ENCODE peak calls at places on chromosomes 7 and 10, in six cellular contexts. Z, A, X, Y, J and N are unnamed samples.

GRCh38 chr10:45386657-45387056 is 12.6 kb downstream of the ALOX5 start:
- DNase-seq in A (no peak), X (no peak), Y (no peak), J (no peak), Z (no peak), N (no peak)

GRCh38 chr7:91566333-91566732 is 302.1 kb downstream of the FZD1 start:
- DNase-seq in Y (no peak), Z (no peak), X (no peak), J (no peak), A (no peak), N (no peak)

GRCh38 chr7:118352854-118353453 is 128.4 kb downstream of the ANKRD7 start:
- DNase-seq in X (no peak), J (no peak), Z (no peak), Y (no peak), A (no peak), N (no peak)

GRCh38 chr10:1657500-1657899 is 79.8 kb downstream of the ADARB2 start:
- DNase-seq in Z (no peak), X (no peak), A (no peak), J (no peak), Y (no peak), N (no peak)

GRCh38 chr7:55977831-55978230 is 13.4 kb downstream of the NIPSNAP2 start:
- DNase-seq in J (no peak), A (no peak), Z (no peak), Y (peak), X (peak), N (no peak)

GRCh38 chr7:47298636-47299035 is 283.3 kb downstream of the TNS3 start:
- DNase-seq in Z (no peak), Y (no peak), A (no peak), J (no peak), X (no peak), N (no peak)

GRCh38 chr10:79542619-79543018 is 17.6 kb downstream of the SFTPA2 start:
- DNase-seq in J (no peak), X (no peak), A (no peak), Z (no peak), Y (no peak), N (no peak)

GRCh38 chr10:131453772-131454634 is 142.5 kb upstream of the TCERG1L start:
- DNase-seq in J (no peak), A (peak), X (no peak), Z (no peak), Y (peak), N (peak)

GRCh38 chr7:66187894-66188293 is 17.2 kb upstream of the TPST1 start:
- DNase-seq in J (no peak), X (no peak), Z (no peak), A (peak), Y (peak), N (peak)

GRCh38 chr7:1767524-1767923 is 97.4 kb downstream of the ELFN1 start:
- DNase-seq in J (no peak), X (no peak), A (no peak), Z (no peak), Y (no peak), N (no peak)

GRCh38 chr7:32242436-32242835 is 172.2 kb upstream of the PDE1C start:
- DNase-seq in Z (no peak), Y (no peak), X (no peak), J (no peak), A (no peak), N (no peak)

GRCh38 chr7:44761207-44762161 is 12.8 kb downstream of the ZMIZ2 start:
- DNase-seq in Z (no peak), J (peak), X (no peak), Y (no peak), A (peak), N (peak)

GRCh38 chr10:14325325-14325955 is 5.3 kb downstream of the FRMD4A start:
- DNase-seq in A (peak), Z (no peak), J (no peak), Y (peak), X (peak), N (peak)

GRCh38 chr7:5466551-5466950 is 42.9 kb upstream of the TNRC18 start:
- DNase-seq in Z (no peak), A (no peak), Y (no peak), J (no peak), X (no peak), N (no peak)

GRCh38 chr10:114550756-114551290 is 107.3 kb downstream of the ABLIM1 start:
- DNase-seq in J (no peak), Y (no peak), A (no peak), X (peak), Z (no peak), N (no peak)

GRCh38 chr7:102239206-102239820 is 47.4 kb upstream of the SH2B2 start:
- DNase-seq in Y (no peak), J (no peak), A (no peak), Z (no peak), X (no peak), N (no peak)

GRCh38 chr10:14665865-14666857 is 108.5 kb downstream of the FAM107B start:
- DNase-seq in A (no peak), X (peak), J (no peak), Z (no peak), Y (no peak), N (no peak)

GRCh38 chr10:131645756-131646155 is 255.1 kb upstream of the PPP2R2D start:
- DNase-seq in A (no peak), J (no peak), Y (no peak), X (no peak), Z (no peak), N (no peak)

GRCh38 chr7:59986-60675 is 132.2 kb upstream of the FAM20C start:
- DNase-seq in Y (no peak), Z (no peak), J (no peak), X (no peak), A (no peak), N (peak)

GRCh38 chr10:13485623-13486022 is 43.2 kb downstream of the BEND7 start:
- DNase-seq in X (no peak), A (no peak), J (no peak), Z (no peak), Y (no peak), N (no peak)

GRCh38 chr10:29860159-29860558 is 199.2 kb downstream of the JCAD start:
- DNase-seq in Z (no peak), A (no peak), Y (no peak), J (no peak), X (peak), N (no peak)

GRCh38 chr10:10850227-10850626 is 167.4 kb upstream of the CELF2 start:
- DNase-seq in Z (no peak), X (no peak), Y (no peak), A (no peak), J (no peak), N (no peak)

GRCh38 chr7:84809877-84810276 is 377.0 kb downstream of the SEMA3D start:
- DNase-seq in J (no peak), X (no peak), Z (no peak), A (no peak), Y (no peak), N (no peak)

GRCh38 chr10:124532106-124532641 is 70.6 kb downstream of the LHPP start:
- DNase-seq in J (no peak), X (no peak), Y (peak), A (no peak), Z (no peak), N (no peak)

GRCh38 chr7:84191261-84191660 is 3.3 kb downstream of the SEMA3A start:
- DNase-seq in X (peak), Z (no peak), Y (no peak), A (no peak), J (no peak), N (no peak)

GRCh38 chr7:105707967-105708580 is 126.8 kb upstream of the EFCAB10 start:
- DNase-seq in A (no peak), Y (no peak), J (peak), X (no peak), Z (no peak), N (no peak)

GRCh38 chr10:48811917-48812316 is 127.2 kb downstream of the WDFY4 start:
- DNase-seq in A (no peak), Z (no peak), J (no peak), X (no peak), Y (no peak), N (no peak)

GRCh38 chr7:140674899-140675701 is 2.4 kb downstream of the ADCK2 start:
- DNase-seq in A (no peak), Z (no peak), X (peak), J (no peak), Y (peak), N (peak)
- TF ChIP-seq CTCF in A (peak), Z (no peak), X (peak), J (peak), Y (peak), N (peak)

DNA sequence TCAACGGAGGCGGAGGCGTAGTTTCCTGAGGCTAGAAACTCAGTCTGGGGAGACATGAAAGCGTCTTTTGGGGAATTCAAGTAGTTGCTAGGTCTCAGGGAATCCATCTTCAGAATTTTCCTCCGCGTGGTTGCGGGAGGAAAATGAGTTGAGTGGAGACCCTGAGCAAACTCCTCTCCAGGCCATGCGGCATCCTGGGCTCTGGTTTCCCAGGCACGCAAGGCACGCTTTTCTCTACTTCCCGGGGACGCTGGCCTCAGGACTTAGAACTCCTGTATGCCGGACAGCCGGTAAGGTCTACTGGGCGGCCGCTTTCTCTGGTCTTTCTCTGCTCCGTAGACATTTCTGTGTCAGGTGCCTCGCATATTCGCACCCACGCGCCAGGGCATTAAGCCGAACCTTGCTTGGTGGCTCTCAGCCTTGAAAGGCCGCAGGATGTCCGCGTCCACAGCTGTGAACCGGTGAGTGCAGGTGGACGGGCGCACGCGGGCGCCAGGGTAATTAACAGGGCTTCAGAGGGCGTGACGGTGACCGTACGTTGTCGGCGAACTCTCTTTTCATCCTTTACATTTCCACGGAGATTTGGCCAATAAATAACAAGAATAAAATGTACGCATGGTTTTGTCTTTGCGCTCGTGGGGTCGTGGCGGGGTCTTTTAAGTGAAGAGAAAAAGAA is 1.0 kb upstream of the RBM20 start:
- DNase-seq in J (no peak), A (peak), Z (no peak), X (no peak), Y (no peak), N (no peak)
- H3K4me3 ChIP-seq in J (peak), A (peak), Z (peak), X (peak), Y (peak), N (no peak)

DNA sequence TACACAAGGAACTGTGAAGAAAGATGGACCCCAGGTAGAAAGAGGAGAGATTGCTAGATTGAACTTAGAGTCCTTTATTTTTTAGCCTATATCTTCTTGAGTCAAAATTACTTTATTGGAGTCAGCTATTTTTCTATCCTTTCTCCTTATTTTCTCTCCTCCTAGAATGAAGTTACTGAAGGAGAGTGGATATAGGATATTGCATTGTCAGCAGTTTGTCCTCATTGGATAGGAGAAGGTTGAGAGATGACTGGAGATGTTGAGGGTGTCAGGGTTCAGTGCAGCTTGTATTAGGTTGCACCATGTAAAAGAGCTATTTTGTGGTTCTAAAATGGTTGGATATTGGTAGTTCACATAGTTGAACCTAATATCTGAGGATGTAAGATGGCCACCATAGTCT is 5.5 kb downstream of the LRMDA start:
- DNase-seq in J (no peak), A (no peak), Z (no peak), Y (no peak), X (no peak), N (no peak)
- TF ChIP-seq CTCF in J (no peak), A (no peak), Z (no peak), Y (no peak), X (no peak), N (no peak)

GRCh38 chr7:155508372-155509024 is 37.9 kb downstream of the CNPY1 start:
- DNase-seq in X (no peak), A (no peak), Z (no peak), Y (no peak), J (no peak), N (no peak)

GRCh38 chr7:155506854-155507337 is 39.5 kb downstream of the CNPY1 start:
- DNase-seq in X (peak), A (no peak), Z (no peak), Y (no peak), J (no peak), N (no peak)

GRCh38 chr7:155509725-155510551 is 36.4 kb downstream of the CNPY1 start:
- DNase-seq in J (no peak), A (no peak), Z (no peak), Y (no peak), X (no peak), N (no peak)

GRCh38 chr7:155510975-155511595 is 35.3 kb downstream of the CNPY1 start:
- DNase-seq in J (no peak), Z (no peak), Y (no peak), A (no peak), X (no peak), N (no peak)

DNA sequence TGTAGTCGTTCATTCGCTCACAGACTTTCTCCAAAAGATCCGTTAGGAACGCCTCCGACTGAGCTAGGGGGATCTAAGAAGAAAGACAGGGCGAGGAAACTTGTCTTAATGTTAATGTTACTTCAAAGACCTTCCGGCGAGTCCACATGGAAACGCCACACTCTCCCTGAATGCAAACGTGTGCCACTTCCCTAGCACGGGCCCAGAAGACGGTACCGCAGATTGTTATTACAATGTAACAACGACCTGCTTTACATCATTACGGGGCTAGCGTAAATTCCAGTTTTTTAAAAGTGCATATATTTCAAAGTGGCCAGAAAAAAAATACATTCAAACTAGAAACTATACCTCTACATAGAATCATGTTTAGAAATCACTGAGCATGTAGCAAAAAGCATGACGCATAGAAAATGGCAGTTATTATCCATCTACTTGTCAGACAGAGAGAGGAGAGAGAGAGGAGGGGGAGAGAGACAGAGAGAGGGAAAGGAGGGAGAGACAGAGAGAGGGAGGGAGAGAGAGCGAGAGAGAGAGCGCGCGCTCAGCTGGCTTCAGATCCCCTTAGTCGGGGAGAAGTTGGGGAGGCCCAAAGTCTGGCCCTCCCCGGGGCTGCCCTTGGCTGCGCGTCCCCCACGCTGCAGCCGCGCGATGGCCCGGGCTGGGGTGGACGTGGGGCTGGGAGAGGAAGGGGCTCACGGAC is 37.2 kb downstream of the CNPY1 start:
- DNase-seq in Y (no peak), J (no peak), X (no peak), Z (no peak), A (no peak), N (no peak)
- H3K4me3 ChIP-seq in Y (no peak), J (no peak), X (no peak), Z (no peak), A (peak), N (no peak)

GRCh38 chr10:133090654-133091053 is 2.9 kb downstream of the ADGRA1 start:
- DNase-seq in J (no peak), Y (no peak), A (no peak), Z (no peak), X (no peak), N (no peak)

GRCh38 chr10:133089461-133089800 is 1.7 kb downstream of the ADGRA1 start:
- DNase-seq in J (no peak), Y (no peak), A (no peak), X (no peak), Z (no peak), N (no peak)

GRCh38 chr10:133088524-133089460 is 1.1 kb downstream of the ADGRA1 start:
- DNase-seq in Z (no peak), Y (no peak), X (no peak), A (no peak), J (no peak), N (no peak)

GRCh38 chr10:133091316-133091715 is 3.6 kb downstream of the ADGRA1 start:
- DNase-seq in J (no peak), X (no peak), A (no peak), Z (no peak), Y (no peak), N (no peak)

GRCh38 chr10:133090101-133090500 is 2.4 kb downstream of the ADGRA1 start:
- DNase-seq in A (no peak), X (no peak), Z (no peak), Y (no peak), J (no peak), N (no peak)
- TF ChIP-seq CTCF in A (no peak), X (no peak), Z (no peak), Y (no peak), J (no peak), N (no peak)

GRCh38 chr10:22426653-22427052 is 81.4 kb downstream of the SPAG6 start:
- DNase-seq in J (no peak), A (no peak), X (no peak), Z (no peak), Y (no peak), N (no peak)

GRCh38 chr10:22429146-22429545 is 83.8 kb downstream of the SPAG6 start:
- DNase-seq in X (no peak), J (no peak), A (no peak), Y (no peak), Z (no peak), N (no peak)

GRCh38 chr10:22429981-22430421 is 84.7 kb downstream of the SPAG6 start:
- DNase-seq in J (no peak), Z (no peak), Y (no peak), A (no peak), X (no peak), N (no peak)

GRCh38 chr10:22427890-22428571 is 82.7 kb downstream of the SPAG6 start:
- DNase-seq in J (no peak), Z (no peak), A (no peak), X (peak), Y (peak), N (no peak)

GRCh38 chr10:22427101-22427500 is 81.8 kb downstream of the SPAG6 start:
- DNase-seq in Y (peak), Z (no peak), X (peak), A (no peak), J (no peak), N (no peak)
- H3K4me3 ChIP-seq in Y (no peak), Z (no peak), X (no peak), A (no peak), J (no peak), N (no peak)

DNA sequence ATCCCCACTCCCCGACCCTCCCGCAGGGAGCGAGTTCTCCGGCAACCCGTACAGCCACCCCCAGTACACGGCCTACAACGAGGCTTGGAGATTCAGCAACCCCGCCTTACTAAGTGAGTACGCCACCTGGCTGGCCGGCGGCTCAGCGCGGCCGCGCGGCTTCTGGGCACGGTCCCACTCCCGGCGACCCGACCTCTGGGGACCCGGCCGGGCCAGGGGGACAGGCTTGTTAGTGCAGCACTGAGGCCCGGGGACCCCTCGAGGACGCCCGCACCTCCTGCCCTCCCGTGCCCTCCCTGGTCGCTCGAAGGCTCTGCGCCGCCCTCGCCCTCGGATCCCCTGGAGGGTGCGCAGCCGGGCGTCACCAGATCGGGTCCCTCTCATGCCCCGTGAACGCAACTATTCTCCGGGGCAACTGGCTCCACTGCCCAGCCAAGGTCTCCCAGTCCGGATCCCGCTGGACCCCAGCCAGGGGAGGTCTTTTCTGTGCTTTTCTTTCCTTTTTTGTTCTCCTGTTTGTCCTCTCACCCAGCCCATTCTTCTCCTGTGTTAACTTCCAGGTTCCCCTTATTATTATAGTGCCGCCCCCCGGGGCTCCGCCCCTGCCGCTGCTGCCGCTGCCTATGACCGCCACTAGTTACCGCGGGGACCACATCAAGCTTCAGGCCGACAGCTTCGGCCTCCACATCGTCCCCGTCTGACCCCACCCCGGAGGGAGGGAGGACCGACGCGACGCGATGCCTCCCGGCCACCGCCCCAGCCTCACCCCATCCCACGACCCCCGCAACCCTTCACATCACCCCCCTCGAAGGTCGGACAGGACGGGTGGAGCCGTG is 81.8 kb downstream of the PAX2 start:
- DNase-seq in A (no peak), Z (no peak), J (no peak), X (no peak), Y (no peak), N (peak)
- TF ChIP-seq CTCF in A (no peak), Z (no peak), J (no peak), X (no peak), Y (peak), N (peak)

DNA sequence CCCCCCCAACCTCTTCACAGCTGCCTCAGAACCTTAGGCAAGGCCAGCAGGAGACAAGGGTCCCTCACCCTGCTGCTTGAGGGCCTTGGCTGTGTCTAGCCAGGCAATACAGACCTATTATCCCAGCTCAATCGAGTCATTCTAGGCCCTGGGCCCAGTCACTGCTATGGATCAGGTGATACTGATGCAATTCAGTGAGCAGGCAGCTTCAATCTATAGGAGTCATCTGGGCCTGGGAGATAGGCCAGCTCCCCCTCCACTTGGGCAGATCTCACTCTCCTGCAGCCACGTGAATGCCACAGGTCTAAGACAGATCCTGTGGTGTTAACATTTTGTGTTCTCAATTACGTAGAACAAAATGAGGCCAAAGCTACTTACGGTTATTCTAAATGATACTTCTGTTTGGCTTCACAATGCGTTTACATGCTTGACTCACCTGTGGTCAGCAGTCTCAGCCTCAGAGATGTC is 68.0 kb upstream of the LRRC4 start:
- DNase-seq in A (no peak), Z (no peak), J (no peak), X (peak), Y (no peak), N (no peak)
- H3K4me3 ChIP-seq in A (no peak), Z (no peak), J (no peak), X (no peak), Y (no peak), N (no peak)

GRCh38 chr7:22660732-22661131 is 66.3 kb upstream of the IL6 start:
- DNase-seq in Y (no peak), Z (no peak), A (no peak), J (no peak), X (no peak), N (no peak)
- TF ChIP-seq CTCF in Y (no peak), Z (no peak), A (peak), J (no peak), X (no peak), N (peak)